ENCODE peak calls at places on chromosomes 4 and X, in eight cellular contexts. P, Z, T, V, C, E, R and S are unnamed samples.

GRCh38 chr4:14237911-14238310 is 610.4 kb upstream of the BOD1L1 start:
- DNase-seq in C (no peak), Z (no peak), P (no peak), R (no peak), V (no peak), T (no peak), E (no peak), S (no peak)

GRCh38 chr4:149176019-149176418 is 639.6 kb downstream of the IQCM start:
- DNase-seq in T (no peak), E (no peak), R (no peak), P (no peak), V (peak), Z (peak), C (no peak), S (no peak)

GRCh38 chr4:78100060-78100459 is 42.9 kb downstream of the FRAS1 start:
- DNase-seq in T (no peak), P (no peak), C (no peak), R (no peak), V (no peak), Z (no peak), E (no peak), S (no peak)

GRCh38 chr4:673349-674091 is 556 bp downstream of the ATP5ME start:
- DNase-seq in E (no peak), Z (peak), V (no peak), P (no peak), T (no peak), R (peak), C (no peak), S (no peak)

GRCh38 chr4:147334478-147334877 is 146.4 kb upstream of the EDNRA start:
- DNase-seq in T (no peak), E (no peak), R (no peak), P (no peak), C (no peak), Z (no peak), V (no peak), S (no peak)

GRCh38 chr4:159547645-159548308 is 444.9 kb downstream of the RAPGEF2 start:
- DNase-seq in V (no peak), Z (no peak), P (no peak), R (no peak), E (no peak), C (no peak), T (no peak), S (no peak)

GRCh38 chrX:45515262-45516215 is 314.9 kb upstream of the DIPK2B start:
- DNase-seq in R (peak), V (no peak), C (no peak), E (no peak), T (peak), P (peak), Z (peak), S (no peak)

GRCh38 chrX:7088968-7089615 is 58.4 kb upstream of the STS start:
- DNase-seq in R (no peak), P (no peak), Z (no peak), C (no peak), E (peak), T (no peak), V (peak), S (no peak)

GRCh38 chr4:145545538-145546224 is 64.0 kb downstream of the SMAD1 start:
- DNase-seq in V (no peak), C (no peak), P (peak), R (no peak), E (no peak), T (no peak), Z (no peak), S (no peak)

DNA sequence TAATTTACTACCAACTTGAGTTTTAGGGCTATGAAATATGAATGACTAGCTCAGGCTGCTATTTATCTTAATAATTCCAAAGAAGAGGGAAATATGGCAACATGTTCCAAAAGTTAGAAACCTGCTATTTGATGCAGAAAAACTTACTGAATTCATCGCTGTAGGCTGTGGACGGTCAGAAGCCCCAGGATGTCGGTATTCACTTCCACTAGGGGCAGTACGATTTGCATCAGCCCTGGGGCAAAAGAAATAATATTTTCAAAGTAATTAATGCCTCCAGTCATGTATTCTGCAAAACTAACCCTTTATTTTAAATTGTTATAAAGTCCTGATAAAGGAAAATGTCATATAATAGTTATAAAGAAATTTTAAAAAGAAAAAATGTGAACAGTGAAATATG is 4.5 kb downstream of the PLRG1 start:
- DNase-seq in T (no peak), R (no peak), V (no peak), Z (no peak), C (no peak), P (no peak), E (no peak), S (no peak)
- TF ChIP-seq CTCF in T (no peak), R (no peak), V (peak), Z (no peak), C (no peak), P (peak), E (no peak), S (no peak)

DNA sequence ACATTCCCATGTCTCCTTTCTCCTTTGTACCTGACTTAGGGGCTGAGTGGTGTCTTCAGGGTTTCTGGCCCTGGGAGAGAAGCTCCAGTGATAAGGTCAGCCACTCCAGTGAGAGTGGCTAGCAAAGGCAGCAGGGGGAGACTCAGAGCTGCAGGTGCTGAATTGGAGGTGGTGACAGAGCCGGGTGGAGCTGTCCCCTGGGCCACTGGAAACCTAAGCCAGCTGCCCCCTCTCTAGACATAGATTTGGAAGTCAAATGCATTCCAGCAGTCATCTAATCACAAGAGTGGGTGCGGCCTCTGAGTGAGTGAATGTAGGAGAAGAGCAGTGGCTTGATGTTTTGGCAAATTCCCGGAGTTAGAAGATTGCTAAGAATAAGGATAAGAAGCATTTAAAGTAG is 28.5 kb downstream of the TRIM2 start:
- DNase-seq in R (no peak), C (no peak), E (no peak), T (no peak), Z (peak), V (peak), P (no peak), S (no peak)
- TF ChIP-seq CTCF in R (no peak), C (no peak), E (no peak), T (no peak), Z (no peak), V (peak), P (peak), S (no peak)

DNA sequence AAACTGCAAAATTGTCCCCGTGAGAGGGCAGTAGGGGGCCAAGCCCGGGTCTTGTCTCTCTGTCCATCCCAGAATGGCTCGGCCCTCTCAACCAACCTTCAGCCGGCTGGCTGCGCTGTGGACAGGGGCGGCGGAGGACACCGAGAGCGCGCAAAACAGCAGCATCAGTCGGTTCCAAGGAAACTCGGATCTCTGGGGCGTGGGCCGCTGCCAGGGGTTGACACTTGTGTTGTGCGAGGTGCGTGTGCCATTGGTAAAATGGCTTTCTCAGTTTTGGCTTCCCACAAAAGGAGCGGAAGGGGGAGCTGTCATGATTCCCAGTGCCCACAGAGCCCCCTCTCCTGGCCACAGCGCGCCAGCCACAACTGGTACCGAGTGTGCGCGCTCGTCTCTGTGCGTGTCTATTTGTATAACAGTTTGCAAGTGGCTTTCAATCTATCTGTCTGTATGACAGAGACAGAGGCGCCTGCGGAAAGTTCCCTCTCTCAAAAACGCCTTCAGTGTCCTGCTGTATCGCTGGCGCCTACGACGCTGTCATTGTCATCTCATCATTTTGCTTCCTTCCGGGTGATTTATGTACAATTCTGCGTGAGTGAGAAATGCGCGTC is 1.9 kb downstream of the DKK2 start:
- DNase-seq in P (no peak), E (no peak), R (no peak), T (peak), V (peak), Z (no peak), C (no peak), S (no peak)
- TF ChIP-seq CTCF in P (peak), E (no peak), R (no peak), T (peak), V (peak), Z (no peak), C (no peak), S (no peak)

GRCh38 chrX:68710870-68711576 is 63.6 kb downstream of the STARD8 start:
- DNase-seq in P (no peak), C (no peak), V (peak), Z (no peak), R (peak), E (no peak), T (no peak), S (no peak)
- TF ChIP-seq CTCF in P (peak), C (peak), V (peak), Z (peak), R (peak), E (no peak), T (peak), S (no peak)

GRCh38 chr4:113893546-113893945 is 85.9 kb downstream of the ARSJ start:
- DNase-seq in T (no peak), R (no peak), C (no peak), E (no peak), V (no peak), Z (no peak), P (no peak), S (no peak)
- TF ChIP-seq CTCF in T (no peak), R (peak), C (no peak), E (no peak), V (peak), Z (no peak), P (no peak), S (no peak)

GRCh38 chrX:53166103-53166502 is 58.9 kb downstream of the KDM5C start:
- DNase-seq in T (no peak), E (no peak), V (no peak), R (no peak), C (no peak), P (no peak), Z (no peak), S (no peak)

DNA sequence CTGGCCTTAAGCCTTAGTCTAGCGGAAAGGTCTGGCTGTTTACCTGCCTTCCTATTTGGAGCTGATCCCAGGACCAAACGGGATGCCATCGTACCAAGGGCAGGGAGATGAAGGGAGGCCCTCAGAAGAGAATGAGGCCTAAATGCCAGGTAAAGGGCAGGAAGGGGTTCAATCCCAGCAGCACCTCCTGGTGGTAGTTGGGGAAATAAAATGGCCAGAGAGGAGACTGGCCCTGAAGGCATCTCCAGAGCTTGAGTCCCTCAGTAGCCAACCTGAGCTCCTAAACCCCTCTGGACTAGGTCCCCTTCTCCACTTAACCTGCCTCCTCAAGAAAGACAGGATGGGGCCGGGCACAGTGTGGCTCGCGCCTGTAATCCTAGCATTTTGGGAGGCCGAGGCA is 53.7 kb downstream of the KDM5C start:
- DNase-seq in C (no peak), T (no peak), Z (no peak), E (no peak), P (no peak), V (no peak), R (no peak), S (no peak)
- TF ChIP-seq CTCF in C (no peak), T (no peak), Z (no peak), E (no peak), P (no peak), V (peak), R (no peak), S (no peak)

GRCh38 chr4:5409980-5410618 is 298.3 kb downstream of the EVC2 start:
- DNase-seq in Z (no peak), P (no peak), R (no peak), E (no peak), T (no peak), C (no peak), V (no peak), S (no peak)
- TF ChIP-seq CTCF in Z (no peak), P (no peak), R (no peak), E (no peak), T (no peak), C (no peak), V (peak), S (no peak)